ENCODE peak calls at places on chromosomes 5 and 9, in seven cellular contexts. One of them, this sample, is unnamed. For H3K4me1, the result is how much of the 10 kb centered on the place peaks cover.

GRCh38 chr5:92800360-92800759 is 780.7 kb downstream of the NR2F1-AS1 start:
- DNase-seq in spleen: no peak
- DNase-seq in psoas muscle: no peak
- DNase-seq in suprapubic skin: no peak
- DNase-seq in ascending aorta: no peak
- DNase-seq in CD4-positive, CD25-positive, alpha-beta regulatory T cell: no peak
- DNase-seq in OCI-LY7: no peak
- DNase-seq in this sample: no peak

GRCh38 chr9:99003308-99003707 is 59.6 kb downstream of the COL15A1 start:
- DNase-seq in psoas muscle: no peak
- DNase-seq in CD4-positive, CD25-positive, alpha-beta regulatory T cell: no peak
- DNase-seq in suprapubic skin: no peak
- DNase-seq in ascending aorta: no peak
- DNase-seq in OCI-LY7: no peak
- DNase-seq in spleen: no peak
- DNase-seq in this sample: no peak

GRCh38 chr5:151585970-151586369 is 5.2 kb downstream of the FAT2 start:
- DNase-seq in OCI-LY7: no peak
- DNase-seq in CD4-positive, CD25-positive, alpha-beta regulatory T cell: no peak
- DNase-seq in suprapubic skin: peak
- DNase-seq in psoas muscle: peak
- DNase-seq in ascending aorta: no peak
- DNase-seq in spleen: no peak
- DNase-seq in this sample: peak

GRCh38 chr5:150783422-150783928 is 4.9 kb downstream of the SMIM3 start:
- DNase-seq in suprapubic skin: peak
- DNase-seq in CD4-positive, CD25-positive, alpha-beta regulatory T cell: peak
- DNase-seq in psoas muscle: peak
- DNase-seq in ascending aorta: peak
- DNase-seq in OCI-LY7: peak
- DNase-seq in spleen: no peak
- DNase-seq in this sample: no peak

GRCh38 chr5:102787134-102787533 is 32.0 kb downstream of the PAM start:
- DNase-seq in suprapubic skin: no peak
- DNase-seq in ascending aorta: no peak
- DNase-seq in OCI-LY7: no peak
- DNase-seq in CD4-positive, CD25-positive, alpha-beta regulatory T cell: no peak
- DNase-seq in psoas muscle: no peak
- DNase-seq in spleen: no peak
- DNase-seq in this sample: no peak

GRCh38 chr9:92439921-92440750 is 15.9 kb upstream of the OMD start:
- DNase-seq in OCI-LY7: no peak
- DNase-seq in suprapubic skin: no peak
- DNase-seq in ascending aorta: no peak
- DNase-seq in CD4-positive, CD25-positive, alpha-beta regulatory T cell: no peak
- DNase-seq in spleen: no peak
- DNase-seq in psoas muscle: no peak
- DNase-seq in this sample: no peak

GRCh38 chr5:178624626-178625546 is 2.0 kb downstream of the CLK4 start:
- DNase-seq in OCI-LY7: no peak
- DNase-seq in spleen: no peak
- DNase-seq in CD4-positive, CD25-positive, alpha-beta regulatory T cell: no peak
- DNase-seq in psoas muscle: no peak
- DNase-seq in suprapubic skin: no peak
- DNase-seq in ascending aorta: no peak
- DNase-seq in this sample: no peak

GRCh38 chr5:7745882-7746735 is 104.8 kb downstream of the CFAP90 start:
- DNase-seq in OCI-LY7: peak
- DNase-seq in suprapubic skin: peak
- DNase-seq in CD4-positive, CD25-positive, alpha-beta regulatory T cell: no peak
- DNase-seq in psoas muscle: peak
- DNase-seq in ascending aorta: no peak
- DNase-seq in spleen: no peak
- DNase-seq in this sample: no peak

GRCh38 chr5:6814816-6815215 is 101.6 kb downstream of the TENT4A start:
- DNase-seq in suprapubic skin: no peak
- DNase-seq in psoas muscle: no peak
- DNase-seq in CD4-positive, CD25-positive, alpha-beta regulatory T cell: no peak
- DNase-seq in spleen: no peak
- DNase-seq in OCI-LY7: no peak
- DNase-seq in ascending aorta: no peak
- DNase-seq in this sample: no peak

GRCh38 chr9:16449331-16449730 is 421.1 kb downstream of the BNC2 start:
- DNase-seq in psoas muscle: no peak
- DNase-seq in spleen: no peak
- DNase-seq in ascending aorta: no peak
- DNase-seq in OCI-LY7: no peak
- DNase-seq in CD4-positive, CD25-positive, alpha-beta regulatory T cell: no peak
- DNase-seq in suprapubic skin: no peak
- DNase-seq in this sample: no peak

GRCh38 chr5:82167372-82167771 is 110.8 kb downstream of the RPS23 start:
- DNase-seq in OCI-LY7: peak
- DNase-seq in suprapubic skin: no peak
- DNase-seq in spleen: no peak
- DNase-seq in ascending aorta: no peak
- DNase-seq in psoas muscle: no peak
- DNase-seq in CD4-positive, CD25-positive, alpha-beta regulatory T cell: no peak
- DNase-seq in this sample: no peak

GRCh38 chr5:154508114-154508513 is 30.1 kb upstream of the HAND1 start:
- DNase-seq in suprapubic skin: no peak
- DNase-seq in psoas muscle: no peak
- DNase-seq in spleen: peak
- DNase-seq in OCI-LY7: no peak
- DNase-seq in ascending aorta: no peak
- DNase-seq in CD4-positive, CD25-positive, alpha-beta regulatory T cell: no peak
- DNase-seq in this sample: no peak

GRCh38 chr9:95025213-95026170 is 292.0 kb downstream of the FANCC start:
- DNase-seq in OCI-LY7: no peak
- DNase-seq in psoas muscle: peak
- DNase-seq in ascending aorta: no peak
- DNase-seq in suprapubic skin: no peak
- DNase-seq in spleen: no peak
- DNase-seq in CD4-positive, CD25-positive, alpha-beta regulatory T cell: no peak
- DNase-seq in this sample: peak

GRCh38 chr9:98916660-98917059 is 27.0 kb upstream of the COL15A1 start:
- DNase-seq in suprapubic skin: no peak
- DNase-seq in psoas muscle: peak
- DNase-seq in ascending aorta: no peak
- DNase-seq in OCI-LY7: no peak
- DNase-seq in CD4-positive, CD25-positive, alpha-beta regulatory T cell: no peak
- DNase-seq in spleen: no peak
- DNase-seq in this sample: no peak

GRCh38 chr5:58855851-58856739 is 273.2 kb downstream of the RAB3C start:
- DNase-seq in CD4-positive, CD25-positive, alpha-beta regulatory T cell: no peak
- DNase-seq in spleen: no peak
- DNase-seq in ascending aorta: no peak
- DNase-seq in OCI-LY7: no peak
- DNase-seq in suprapubic skin: no peak
- DNase-seq in psoas muscle: no peak
- DNase-seq in this sample: no peak

GRCh38 chr5:150302301-150303069 is at the start of gene ARSI:
- DNase-seq in psoas muscle: peak
- DNase-seq in OCI-LY7: no peak
- DNase-seq in ascending aorta: no peak
- DNase-seq in CD4-positive, CD25-positive, alpha-beta regulatory T cell: no peak
- DNase-seq in spleen: peak
- DNase-seq in suprapubic skin: no peak
- DNase-seq in this sample: peak

GRCh38 chr9:37212435-37212834 is 92.1 kb downstream of the ZCCHC7 start:
- DNase-seq in OCI-LY7: no peak
- DNase-seq in suprapubic skin: no peak
- DNase-seq in ascending aorta: no peak
- DNase-seq in psoas muscle: no peak
- DNase-seq in CD4-positive, CD25-positive, alpha-beta regulatory T cell: no peak
- DNase-seq in spleen: no peak
- DNase-seq in this sample: no peak
- H3K4me1 ChIP-seq in OCI-LY7: half or more
- H3K4me1 ChIP-seq in suprapubic skin: under half
- H3K4me1 ChIP-seq in ascending aorta: under half
- H3K4me1 ChIP-seq in psoas muscle: under half
- H3K4me1 ChIP-seq in CD4-positive, CD25-positive, alpha-beta regulatory T cell: under half
- H3K4me1 ChIP-seq in spleen: under half
- H3K4me1 ChIP-seq in this sample: under half

GRCh38 chr5:172778223-172778814 is 7.3 kb upstream of the DUSP1 start:
- DNase-seq in ascending aorta: no peak
- DNase-seq in psoas muscle: peak
- DNase-seq in OCI-LY7: no peak
- DNase-seq in suprapubic skin: peak
- DNase-seq in CD4-positive, CD25-positive, alpha-beta regulatory T cell: no peak
- DNase-seq in spleen: no peak
- DNase-seq in this sample: peak
- H3K4me3 ChIP-seq in ascending aorta: no peak
- H3K4me3 ChIP-seq in psoas muscle: no peak
- H3K4me3 ChIP-seq in OCI-LY7: no peak
- H3K4me3 ChIP-seq in suprapubic skin: no peak
- H3K4me3 ChIP-seq in CD4-positive, CD25-positive, alpha-beta regulatory T cell: peak
- H3K4me3 ChIP-seq in spleen: no peak
- H3K4me3 ChIP-seq in this sample: no peak

DNA sequence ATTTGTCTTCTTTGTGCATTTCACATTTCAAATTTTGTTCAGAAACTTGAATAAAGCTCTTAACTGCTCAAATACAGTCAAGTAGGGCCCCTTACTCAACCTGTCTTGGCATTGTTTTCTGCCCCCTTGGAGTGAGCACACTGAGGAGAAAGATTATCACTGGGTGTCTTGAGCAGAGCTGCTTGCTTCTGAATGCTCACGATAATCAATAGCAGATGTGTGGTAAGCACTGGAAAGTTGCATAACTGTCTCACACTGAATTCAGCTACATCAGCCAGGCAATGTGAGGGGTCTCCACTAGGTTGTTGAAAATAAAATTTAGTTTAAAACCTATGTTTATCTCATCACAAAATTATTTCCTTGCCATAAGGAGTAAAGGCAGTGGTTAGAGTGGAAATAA is 7.8 kb upstream of the TNFAIP8 start:
- DNase-seq in spleen: no peak
- DNase-seq in suprapubic skin: no peak
- DNase-seq in psoas muscle: no peak
- DNase-seq in OCI-LY7: no peak
- DNase-seq in ascending aorta: no peak
- DNase-seq in CD4-positive, CD25-positive, alpha-beta regulatory T cell: no peak
- DNase-seq in this sample: no peak
- H3K4me1 ChIP-seq in spleen: under half
- H3K4me1 ChIP-seq in suprapubic skin: under half
- H3K4me1 ChIP-seq in psoas muscle: under half
- H3K4me1 ChIP-seq in OCI-LY7: half or more
- H3K4me1 ChIP-seq in ascending aorta: under half
- H3K4me1 ChIP-seq in CD4-positive, CD25-positive, alpha-beta regulatory T cell: half or more
- H3K4me1 ChIP-seq in this sample: under half

GRCh38 chr9:38227061-38227540 is 158.1 kb upstream of the SHB start:
- DNase-seq in CD4-positive, CD25-positive, alpha-beta regulatory T cell: no peak
- DNase-seq in ascending aorta: no peak
- DNase-seq in psoas muscle: no peak
- DNase-seq in suprapubic skin: no peak
- DNase-seq in OCI-LY7: peak
- DNase-seq in spleen: no peak
- DNase-seq in this sample: peak

GRCh38 chr9:38228331-38229122 is 159.5 kb upstream of the SHB start:
- DNase-seq in OCI-LY7: peak
- DNase-seq in suprapubic skin: no peak
- DNase-seq in spleen: no peak
- DNase-seq in CD4-positive, CD25-positive, alpha-beta regulatory T cell: no peak
- DNase-seq in psoas muscle: no peak
- DNase-seq in ascending aorta: no peak
- DNase-seq in this sample: no peak

GRCh38 chr9:38224941-38225340 is 155.9 kb upstream of the SHB start:
- DNase-seq in spleen: no peak
- DNase-seq in suprapubic skin: no peak
- DNase-seq in psoas muscle: no peak
- DNase-seq in CD4-positive, CD25-positive, alpha-beta regulatory T cell: no peak
- DNase-seq in OCI-LY7: no peak
- DNase-seq in ascending aorta: no peak
- DNase-seq in this sample: no peak

GRCh38 chr9:38227656-38228055 is 158.6 kb upstream of the SHB start:
- DNase-seq in psoas muscle: no peak
- DNase-seq in CD4-positive, CD25-positive, alpha-beta regulatory T cell: no peak
- DNase-seq in ascending aorta: no peak
- DNase-seq in OCI-LY7: peak
- DNase-seq in suprapubic skin: no peak
- DNase-seq in spleen: no peak
- DNase-seq in this sample: no peak

GRCh38 chr9:38226491-38226951 is 157.5 kb upstream of the SHB start:
- DNase-seq in psoas muscle: no peak
- DNase-seq in CD4-positive, CD25-positive, alpha-beta regulatory T cell: no peak
- DNase-seq in ascending aorta: no peak
- DNase-seq in spleen: no peak
- DNase-seq in suprapubic skin: no peak
- DNase-seq in OCI-LY7: no peak
- DNase-seq in this sample: no peak
- H3K4me3 ChIP-seq in psoas muscle: no peak
- H3K4me3 ChIP-seq in CD4-positive, CD25-positive, alpha-beta regulatory T cell: no peak
- H3K4me3 ChIP-seq in ascending aorta: no peak
- H3K4me3 ChIP-seq in spleen: no peak
- H3K4me3 ChIP-seq in suprapubic skin: no peak
- H3K4me3 ChIP-seq in OCI-LY7: peak
- H3K4me3 ChIP-seq in this sample: no peak

This sample was measured in RWPE2.